ENCODE peak calls at places on chromosomes 12 and 14, in nine cellular contexts. S is A549; G is CMK; A is NB4; P is activated T-helper 2 cell treated with anti-CD3 and anti-CD28 coated beads, Interferon-gamma antibody, Interleukin-2, Interleukin-4, amounts not matched to agents 10 μg/mL and 5 μg/mL and 100 μg/mL, durations not matched to agents 14 hours and 24 hours and 36 hours; I is cardiac muscle cell; O is NCI-H460; H is NCI-H748 treated with DMSO at 0.1 percent for 48 hours; V is iPS-NIHi11. X is an unnamed sample.

GRCh38 chr14:63223596-63223995 is 19.4 kb downstream of the RHOJ start:
- DNase-seq in S (no peak), G (no peak), A (no peak), P (no peak), I (no peak), O (no peak), H (no peak), V (no peak), X (no peak)

GRCh38 chr12:106392746-106393145 is 35.2 kb downstream of the POLR3B start:
- DNase-seq in S (no peak), G (no peak), A (no peak), P (no peak), I (no peak), O (no peak), H (no peak), V (no peak), X (no peak)

GRCh38 chr14:96297000-96297399 is 41.0 kb downstream of the BDKRB1 start:
- DNase-seq in S (no peak), G (no peak), A (peak), P (no peak), I (peak), O (peak), H (peak), V (no peak), X (no peak)

GRCh38 chr14:61759878-61760277 is 2.3 kb upstream of the SNAPC1 start:
- DNase-seq in S (no peak), G (no peak), A (no peak), P (no peak), I (no peak), O (no peak), H (no peak), V (no peak), X (no peak)

GRCh38 chr12:124620606-124621295 is 53.3 kb upstream of the NCOR2 start:
- DNase-seq in S (no peak), G (no peak), A (no peak), P (no peak), I (peak), O (no peak), H (no peak), V (no peak), X (no peak)

GRCh38 chr12:23204933-23205778 is 580.2 kb downstream of the ETNK1 start:
- DNase-seq in S (peak), G (peak), A (peak), P (no peak), I (peak), O (peak), H (peak), V (peak), X (peak)

GRCh38 chr12:95445884-95446482 is 28.0 kb upstream of the METAP2 start:
- DNase-seq in S (no peak), G (no peak), A (no peak), P (no peak), I (no peak), O (no peak), H (no peak), V (no peak), X (no peak)

GRCh38 chr12:700061-700460 is 36.8 kb upstream of the NINJ2 start:
- DNase-seq in S (no peak), G (no peak), A (no peak), P (no peak), I (no peak), O (no peak), H (no peak), V (no peak), X (no peak)

GRCh38 chr12:106152334-106152733 is 13.6 kb upstream of the NUAK1 start:
- DNase-seq in S (no peak), G (no peak), A (no peak), P (no peak), I (no peak), O (no peak), H (peak), V (no peak), X (no peak)

GRCh38 chr14:88681755-88682494 is 110.8 kb downstream of the EML5 start:
- DNase-seq in S (no peak), G (no peak), A (no peak), P (no peak), I (no peak), O (no peak), H (no peak), V (no peak), X (no peak)

GRCh38 chr14:28652782-28653181 is 113.8 kb upstream of the FOXG1 start:
- DNase-seq in S (peak), G (no peak), A (no peak), P (no peak), I (no peak), O (peak), H (peak), V (no peak), X (no peak)

GRCh38 chr14:32559048-32559447 is 229.9 kb downstream of the AKAP6 start:
- DNase-seq in S (no peak), G (no peak), A (no peak), P (no peak), I (no peak), O (no peak), H (no peak), V (no peak), X (no peak)

GRCh38 chr14:96698846-96699543 is 98.2 kb upstream of the VRK1 start:
- DNase-seq in S (no peak), G (no peak), A (peak), P (no peak), I (no peak), O (no peak), H (no peak), V (no peak), X (no peak)